ENCODE peak calls at places on chromosomes 5 and 9, in nine cellular contexts. P is tibial artery; Y is progenitor cell of endocrine pancreas; K is mucosa of descending colon; T is mesothelial cell of epicardium; E is vagina; O is fibroblast of lung; S is CD4-positive, alpha-beta T cell; C is GM13977. G is an unnamed sample.

GRCh38 chr5:150485770-150486401 is 22.0 kb upstream of the NDST1 start:
- DNase-seq in P (peak), Y (peak), K (peak), T (peak), E (no peak), O (peak), S (no peak), C (peak), G (peak)

GRCh38 chr9:120877276-120878034 is 467 bp upstream of the PHF19 start:
- DNase-seq in P (peak), Y (peak), K (peak), T (no peak), E (no peak), O (peak), S (peak), C (peak), G (peak)

GRCh38 chr9:23851024-23851629 is 25.1 kb upstream of the ELAVL2 start:
- DNase-seq in P (no peak), Y (peak), K (peak), T (no peak), E (no peak), O (peak), S (no peak), C (no peak), G (peak)

GRCh38 chr5:160638141-160638742 is 213.8 kb downstream of the ATP10B start:
- DNase-seq in P (no peak), Y (no peak), K (peak), T (no peak), E (no peak), O (no peak), S (no peak), C (no peak), G (no peak)

GRCh38 chr9:136562746-136563506 is 17.1 kb upstream of the NOTCH1 start:
- DNase-seq in P (no peak), Y (no peak), K (no peak), T (no peak), E (no peak), O (no peak), S (no peak), C (peak), G (no peak)

GRCh38 chr5:125194901-125195300 is 448.5 kb upstream of the ZNF608 start:
- DNase-seq in P (no peak), Y (no peak), K (no peak), T (no peak), E (no peak), O (no peak), S (no peak), C (no peak), G (no peak)

GRCh38 chr5:31707294-31707693 is 68.4 kb downstream of the PDZD2 start:
- DNase-seq in P (no peak), Y (no peak), K (no peak), T (no peak), E (no peak), O (no peak), S (no peak), C (no peak), G (no peak)

GRCh38 chr5:58276431-58276830 is 183.5 kb downstream of the PLK2 start:
- DNase-seq in P (no peak), Y (no peak), K (no peak), T (no peak), E (no peak), O (no peak), S (no peak), C (no peak), G (no peak)

GRCh38 chr9:2159521-2160417 is 144.6 kb downstream of the SMARCA2 start:
- DNase-seq in P (no peak), Y (no peak), K (no peak), T (no peak), E (no peak), O (no peak), S (no peak), C (no peak), G (no peak)

GRCh38 chr9:117114768-117115167 is 300.1 kb downstream of the ASTN2 start:
- DNase-seq in P (no peak), Y (no peak), K (no peak), T (no peak), E (no peak), O (no peak), S (no peak), C (no peak), G (no peak)

GRCh38 chr9:123322771-123323481 is 33.1 kb upstream of the CRB2 start:
- DNase-seq in P (no peak), Y (no peak), K (no peak), T (no peak), E (no peak), O (no peak), S (peak), C (peak), G (no peak)

GRCh38 chr5:139120521-139120920 is 77.6 kb downstream of the SIL1 start:
- DNase-seq in P (peak), Y (no peak), K (no peak), T (no peak), E (no peak), O (no peak), S (no peak), C (no peak), G (no peak)

GRCh38 chr5:133230823-133231578 is 179.2 kb downstream of the HSPA4 start:
- DNase-seq in P (no peak), Y (no peak), K (no peak), T (no peak), E (no peak), O (no peak), S (no peak), C (no peak), G (no peak)

GRCh38 chr9:137673871-137674270 is 55.1 kb downstream of the EHMT1 start:
- DNase-seq in P (peak), Y (no peak), K (no peak), T (no peak), E (no peak), O (no peak), S (no peak), C (no peak), G (no peak)

GRCh38 chr5:34957857-34958690 is 28.7 kb downstream of the DNAJC21 start:
- DNase-seq in P (no peak), Y (no peak), K (no peak), T (no peak), E (no peak), O (peak), S (no peak), C (peak), G (peak)

DNA sequence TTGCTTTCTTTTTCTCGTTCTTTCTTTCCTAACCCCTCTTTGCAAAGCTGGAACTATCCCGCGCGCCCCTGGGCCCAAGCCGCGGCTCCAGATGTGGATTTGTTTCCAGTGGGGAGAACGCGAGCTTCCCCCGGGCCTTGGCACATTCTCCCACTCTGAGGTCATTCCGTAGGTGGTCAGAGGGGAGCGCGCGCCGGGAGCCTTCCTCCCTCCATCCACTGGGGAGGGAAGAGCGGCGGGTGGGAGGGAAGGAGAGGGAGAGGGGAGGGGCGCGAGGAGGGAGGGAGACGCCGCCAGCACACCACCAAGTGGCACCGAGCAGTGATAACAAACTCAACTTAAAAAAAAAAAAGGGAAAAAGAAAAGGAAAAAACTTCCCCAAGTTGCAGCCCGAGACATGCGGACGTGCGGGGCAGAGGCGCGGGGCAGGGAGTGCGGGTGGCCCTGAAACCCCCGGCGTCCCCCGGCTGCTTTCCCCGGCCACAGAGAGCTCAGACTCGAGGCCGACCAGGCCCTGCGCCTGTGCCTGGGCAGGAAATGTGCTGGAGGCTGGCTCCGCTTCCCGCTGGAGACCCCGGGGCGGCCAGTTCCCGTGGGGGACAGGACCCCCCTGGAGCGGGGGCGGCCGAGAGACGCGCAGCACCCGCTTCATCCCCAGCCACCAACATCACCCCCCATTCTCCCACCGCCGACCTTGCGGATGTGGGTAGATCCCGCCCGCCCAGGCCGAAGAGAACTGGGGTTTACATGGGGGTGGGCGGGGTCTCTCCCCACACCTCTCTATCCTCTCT is 3.1 kb downstream of the IER5L start:
- DNase-seq in P (peak), Y (peak), K (peak), T (peak), E (no peak), O (peak), S (no peak), C (peak), G (peak)
- TF ChIP-seq CTCF in P (no peak), Y (no peak), K (no peak), T (no peak), E (no peak), O (peak), S (no peak), C (no peak), G (no peak)

GRCh38 chr9:113577525-113578261 is 114.2 kb downstream of the RGS3 start:
- DNase-seq in P (no peak), Y (no peak), K (no peak), T (no peak), E (no peak), O (peak), S (no peak), C (no peak), G (no peak)

GRCh38 chr9:113578877-113579269 is 115.3 kb downstream of the RGS3 start:
- DNase-seq in P (no peak), Y (no peak), K (peak), T (no peak), E (no peak), O (peak), S (peak), C (peak), G (no peak)

GRCh38 chr9:113580041-113580953 is 116.8 kb downstream of the RGS3 start:
- DNase-seq in P (peak), Y (no peak), K (peak), T (no peak), E (no peak), O (peak), S (peak), C (peak), G (no peak)

GRCh38 chr9:113579270-113580040 is 115.9 kb downstream of the RGS3 start:
- DNase-seq in P (no peak), Y (no peak), K (no peak), T (no peak), E (no peak), O (peak), S (no peak), C (peak), G (no peak)

GRCh38 chr9:113578279-113578865 is 114.8 kb downstream of the RGS3 start:
- DNase-seq in P (no peak), Y (no peak), K (no peak), T (no peak), E (no peak), O (peak), S (no peak), C (no peak), G (no peak)
- TF ChIP-seq CTCF in P (no peak), Y (no peak), K (no peak), T (no peak), E (no peak), O (no peak), S (no peak), C (no peak), G (no peak)

GRCh38 chr9:5608298-5609254 is 20.3 kb upstream of the RIC1 start:
- DNase-seq in P (no peak), Y (no peak), K (no peak), T (no peak), E (no peak), O (no peak), S (no peak), C (no peak), G (no peak)
- TF ChIP-seq CTCF in P (no peak), Y (no peak), K (no peak), T (no peak), E (no peak), O (no peak), S (no peak), C (peak), G (no peak)

GRCh38 chr5:178859625-178860521 is at the start of gene ZNF354B:
- DNase-seq in P (peak), Y (peak), K (peak), T (peak), E (no peak), O (peak), S (peak), C (peak), G (peak)
- TF ChIP-seq CTCF in P (no peak), Y (no peak), K (no peak), T (no peak), E (no peak), O (peak), S (no peak), C (no peak), G (no peak)

GRCh38 chr9:26893030-26893676 is 551 bp upstream of the CAAP1 start:
- DNase-seq in P (no peak), Y (no peak), K (no peak), T (no peak), E (no peak), O (no peak), S (no peak), C (no peak), G (no peak)

GRCh38 chr9:26888271-26888670 is 4.3 kb downstream of the CAAP1 start:
- DNase-seq in P (no peak), Y (no peak), K (no peak), T (no peak), E (no peak), O (peak), S (no peak), C (no peak), G (no peak)

GRCh38 chr9:26892251-26893029 is at the start of gene CAAP1:
- DNase-seq in P (peak), Y (peak), K (peak), T (peak), E (no peak), O (peak), S (peak), C (peak), G (peak)
- TF ChIP-seq CTCF in P (peak), Y (peak), K (no peak), T (peak), E (no peak), O (peak), S (peak), C (peak), G (no peak)

DNA sequence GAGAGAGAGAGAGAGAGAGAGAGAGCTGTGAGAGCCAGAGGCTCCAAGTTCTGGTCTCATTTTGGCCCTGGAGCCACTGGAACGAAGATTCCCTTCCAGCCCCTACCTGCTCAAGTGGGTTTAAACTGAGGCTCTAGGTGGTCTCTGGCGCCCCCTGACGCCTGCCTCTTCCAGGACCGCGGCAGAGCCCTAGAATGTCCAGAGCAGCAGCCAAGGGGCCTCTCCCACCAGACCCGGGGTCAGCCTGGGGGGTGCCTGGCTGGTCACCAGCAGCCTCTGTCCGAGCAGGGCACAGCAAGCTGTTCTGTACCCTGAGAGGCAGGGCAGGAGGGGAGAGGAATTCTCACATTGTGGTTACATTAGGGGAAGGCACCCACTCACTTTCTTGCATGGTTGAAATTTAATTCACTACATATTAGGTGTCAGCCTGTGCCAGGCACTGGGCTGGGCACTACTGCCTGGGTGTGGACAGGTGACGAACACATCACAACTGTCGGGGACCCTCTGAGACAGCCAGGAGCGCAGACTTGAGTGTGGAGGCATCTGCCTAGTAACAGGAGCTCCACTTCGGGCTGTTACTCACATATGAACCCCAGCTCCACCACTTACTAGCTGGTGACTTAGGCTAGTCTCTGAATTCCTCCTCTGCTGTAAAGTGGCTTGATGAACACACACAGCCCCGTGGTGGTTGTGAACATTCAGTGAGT is 44.5 kb downstream of the AMBP start:
- DNase-seq in P (peak), Y (no peak), K (peak), T (no peak), E (peak), O (peak), S (no peak), C (peak), G (peak)
- TF ChIP-seq CTCF in P (peak), Y (peak), K (no peak), T (peak), E (no peak), O (peak), S (no peak), C (peak), G (peak)

GRCh38 chr9:127489471-127490115 is 38.3 kb downstream of the LRSAM1 start:
- DNase-seq in P (no peak), Y (no peak), K (no peak), T (no peak), E (no peak), O (no peak), S (no peak), C (no peak), G (peak)
- TF ChIP-seq CTCF in P (no peak), Y (peak), K (no peak), T (no peak), E (no peak), O (no peak), S (no peak), C (no peak), G (no peak)

GRCh38 chr9:93827545-93828330 is 127.4 kb downstream of the BARX1 start:
- DNase-seq in P (no peak), Y (peak), K (peak), T (no peak), E (no peak), O (peak), S (no peak), C (peak), G (peak)
- TF ChIP-seq CTCF in P (peak), Y (peak), K (peak), T (peak), E (peak), O (peak), S (peak), C (peak), G (peak)

GRCh38 chr5:95238560-95239325 is 46.2 kb downstream of the MCTP1 start:
- DNase-seq in P (no peak), Y (no peak), K (no peak), T (no peak), E (no peak), O (peak), S (no peak), C (peak), G (no peak)
- TF ChIP-seq CTCF in P (no peak), Y (peak), K (no peak), T (no peak), E (no peak), O (peak), S (no peak), C (peak), G (no peak)